ENCODE peak calls at places on chromosomes 5 and 9, in nine cellular contexts. P is T-helper 1 cell, Z is NCI-H2081, X is ureter, U is midbrain, O is PC-9, D is iPS DF 6.9, G is RPMI7951, R is amniotic epithelial cell. T is an unnamed sample.

GRCh38 chr9:77648458-77649108 is 461 bp upstream of the GNA14 start:
- DNase-seq in D (no peak), U (peak; percentile 17), Z (no peak), P (no peak), R (peak; percentile 1), O (no peak), G (no peak), X (peak; percentile 64), T (peak; percentile 38)

GRCh38 chr9:113590991-113591898 is 127.7 kb downstream of the RGS3 start:
- DNase-seq in Z (peak; percentile 60), G (peak; percentile 74), R (peak; percentile 51), O (no peak), P (peak; percentile 27), D (peak; percentile 66), X (peak; percentile 81), U (peak; percentile 84), T (peak; percentile 72)

GRCh38 chr9:28456886-28457285 is 883.6 kb upstream of the C9orf72 start:
- DNase-seq in D (no peak), R (peak; percentile 4), O (no peak), P (no peak), X (no peak), Z (no peak), G (no peak), U (no peak), T (no peak)

GRCh38 chr9:118577121-118577520 is 792.1 kb downstream of the BRINP1 start:
- DNase-seq in G (peak; percentile 65), Z (no peak), U (no peak), D (no peak), O (no peak), X (no peak), P (no peak), R (peak; percentile 85), T (peak; percentile 80)

GRCh38 chr9:113592806-113593575 is 129.5 kb downstream of the RGS3 start:
- DNase-seq in U (no peak), Z (no peak), G (no peak), D (no peak), P (no peak), O (no peak), R (no peak), X (no peak), T (no peak)

GRCh38 chr9:112486221-112487007 is at the start of gene KIAA1958:
- DNase-seq in P (peak; percentile 67), D (peak; percentile 63), Z (peak; percentile 88), G (peak; percentile 78), U (peak; percentile 64), R (peak; percentile 64), X (peak; percentile 81), O (peak; percentile 71), T (peak; percentile 86)

GRCh38 chr5:93978222-93978621 is 236.8 kb upstream of the POU5F2 start:
- DNase-seq in R (no peak), P (no peak), D (no peak), O (no peak), Z (no peak), X (no peak), G (no peak), U (no peak), T (no peak)

GRCh38 chr9:28363180-28363579 is 789.9 kb upstream of the C9orf72 start:
- DNase-seq in G (no peak), X (no peak), R (no peak), P (no peak), Z (no peak), O (no peak), U (no peak), D (no peak), T (no peak)

GRCh38 chr9:98263482-98264357 is 8.3 kb upstream of the TBC1D2 start:
- DNase-seq in X (peak; percentile 83), R (peak; percentile 76), P (peak; percentile 80), U (peak; percentile 80), O (peak; percentile 59), Z (peak; percentile 70), D (peak; percentile 61), G (peak; percentile 73), T (peak; percentile 78)

GRCh38 chr5:13821366-13821765 is 123.1 kb downstream of the DNAH5 start:
- DNase-seq in O (no peak), U (no peak), Z (no peak), P (no peak), R (no peak), D (no peak), G (no peak), X (no peak), T (no peak)

GRCh38 chr5:110769282-110769681 is 30.5 kb downstream of the SLC25A46 start:
- DNase-seq in U (no peak), X (no peak), D (no peak), P (no peak), R (peak; percentile 92), Z (no peak), G (no peak), O (no peak), T (peak; percentile 38)

GRCh38 chr5:30832519-30832918 is 361.0 kb upstream of the CDH6 start:
- DNase-seq in P (no peak), D (no peak), G (no peak), R (no peak), U (no peak), X (no peak), O (no peak), Z (peak; percentile 87), T (no peak)

GRCh38 chr9:34124923-34125322 is 1.6 kb downstream of the DCAF12 start:
- DNase-seq in U (no peak), D (no peak), O (no peak), G (no peak), X (no peak), Z (no peak), P (no peak), R (no peak), T (peak; percentile 12)

GRCh38 chr5:89071941-89072331 is 189.0 kb upstream of the MEF2C start:
- DNase-seq in P (no peak), G (no peak), R (no peak), X (no peak), D (no peak), Z (no peak), O (no peak), U (no peak), T (no peak)

GRCh38 chr9:91954841-91955471 is 4.9 kb upstream of the ROR2 start:
- DNase-seq in X (peak; percentile 56), Z (no peak), R (peak; percentile 69), O (no peak), P (no peak), D (no peak), U (peak; percentile 5), G (peak; percentile 60), T (peak; percentile 81)